ENCODE peak calls at places on chromosomes 4 and X, in nine cellular contexts. N, P, Z, C, M, B, E, Y and J are unnamed samples.

GRCh38 chr4:70838400-70838971 is 1.2 kb downstream of the GRSF1 start:
- DNase-seq in N (no peak), B (no peak), C (peak; percentile 15), M (no peak), E (no peak), Z (peak; percentile 39), Y (no peak), P (no peak), J (no peak)

GRCh38 chr4:69092190-69092589 is 4.1 kb upstream of the UGT2B7 start:
- DNase-seq in M (no peak), E (no peak), C (no peak), N (no peak), P (no peak), Y (no peak), Z (peak; percentile 67), B (no peak), J (peak; percentile 43)

GRCh38 chr4:168708108-168708507 is 211.3 kb downstream of the PALLD start:
- DNase-seq in B (no peak), C (no peak), E (no peak), P (no peak), Z (no peak), N (no peak), Y (no peak), M (no peak), J (no peak)

GRCh38 chr4:88660446-88661294 is 37.0 kb downstream of the NAP1L5 start:
- DNase-seq in M (no peak), P (no peak), N (no peak), Z (peak; percentile 34), B (no peak), E (no peak), C (no peak), Y (no peak), J (no peak)

GRCh38 chr4:159779716-159780115 is 676.8 kb downstream of the RAPGEF2 start:
- DNase-seq in Z (no peak), N (no peak), E (no peak), P (no peak), Y (no peak), M (no peak), C (no peak), B (no peak), J (no peak)

GRCh38 chrX:16185725-16186136 is 18.4 kb downstream of the MAGEB17 start:
- DNase-seq in Y (no peak), C (no peak), N (no peak), E (no peak), P (no peak), B (peak; percentile 24), Z (peak; percentile 70), M (no peak), J (peak; percentile 51)

GRCh38 chr4:17347445-17347844 is 164.4 kb downstream of the QDPR start:
- DNase-seq in Z (peak; percentile 59), B (peak; percentile 13), M (no peak), E (no peak), Y (peak; percentile 9), C (peak; percentile 5), N (peak; percentile 29), P (no peak), J (no peak)

GRCh38 chr4:121118344-121118743 is 45.8 kb downstream of the TNIP3 start:
- DNase-seq in B (no peak), P (no peak), N (no peak), E (no peak), M (no peak), C (no peak), Y (no peak), Z (no peak), J (no peak)

GRCh38 chrX:150879855-150880807 is 18.3 kb downstream of the CD99L2 start:
- DNase-seq in Z (no peak), N (no peak), P (no peak), B (no peak), Y (no peak), M (no peak), E (no peak), C (no peak), J (no peak)

GRCh38 chr4:90099795-90100194 is 27.4 kb upstream of the CCSER1 start:
- DNase-seq in E (no peak), C (no peak), P (no peak), B (no peak), M (no peak), N (no peak), Z (no peak), Y (no peak), J (peak; percentile 58)

GRCh38 chr4:178602833-178603232 is 1160.6 kb upstream of the AGA start:
- DNase-seq in P (no peak), Y (no peak), Z (peak; percentile 3), C (no peak), E (no peak), N (no peak), B (no peak), M (no peak), J (no peak)

GRCh38 chrX:106891762-106892161 is 11.4 kb downstream of the RIPPLY1 start:
- DNase-seq in C (no peak), Y (no peak), N (no peak), M (no peak), B (no peak), P (no peak), E (no peak), Z (no peak), J (no peak)